ENCODE peak calls at places on chromosomes 3 and 15, in nine cellular contexts. I, Z, W, O, C, T, G, V and A are unnamed samples.

GRCh38 chr3:4233488-4233887 is 69.7 kb upstream of the SETMAR start:
- DNase-seq in I (no peak), V (no peak), T (no peak), G (no peak), O (no peak), W (no peak), Z (no peak), C (no peak), A (no peak)

GRCh38 chr3:128421439-128421836 is 45.3 kb downstream of the DNAJB8 start:
- DNase-seq in O (no peak), G (no peak), C (no peak), W (peak), V (no peak), Z (no peak), I (no peak), T (no peak), A (no peak)

GRCh38 chr3:151197981-151198767 is 4.8 kb downstream of the GPR171 start:
- DNase-seq in W (no peak), V (no peak), C (no peak), Z (no peak), O (no peak), T (no peak), G (no peak), I (no peak), A (no peak)

GRCh38 chr3:32681811-32682210 is 3.2 kb upstream of the CNOT10 start:
- DNase-seq in O (no peak), C (no peak), W (no peak), G (no peak), V (no peak), I (no peak), T (no peak), Z (no peak), A (no peak)

GRCh38 chr3:45938858-45939257 is 4.4 kb upstream of the CXCR6 start:
- DNase-seq in W (peak), G (peak), T (peak), Z (peak), O (peak), I (peak), V (peak), C (peak), A (no peak)

GRCh38 chr3:179671709-179672337 is 19.0 kb downstream of the USP13 start:
- DNase-seq in W (no peak), G (no peak), C (no peak), O (no peak), I (no peak), T (no peak), V (no peak), Z (no peak), A (no peak)

GRCh38 chr3:82815417-82816058 is 1054.1 kb upstream of the GBE1 start:
- DNase-seq in C (no peak), Z (no peak), I (no peak), T (no peak), V (no peak), G (no peak), W (no peak), O (no peak), A (no peak)

GRCh38 chr15:59327942-59328341 is 44.7 kb downstream of the MYO1E start:
- DNase-seq in W (no peak), G (no peak), T (no peak), V (no peak), C (no peak), I (no peak), Z (no peak), O (no peak), A (no peak)

GRCh38 chr15:22951381-22952280 is 28.5 kb downstream of the CYFIP1 start:
- DNase-seq in V (no peak), G (no peak), T (no peak), O (no peak), Z (no peak), W (no peak), C (no peak), I (no peak), A (no peak)

GRCh38 chr3:161475905-161476304 is 20.7 kb upstream of the OTOL1 start:
- DNase-seq in T (no peak), V (no peak), Z (no peak), G (no peak), W (no peak), I (no peak), O (no peak), C (no peak), A (no peak)

GRCh38 chr15:79724804-79725203 is 172.0 kb downstream of the MTHFS start:
- DNase-seq in O (no peak), C (no peak), I (no peak), Z (no peak), V (no peak), G (no peak), T (no peak), W (no peak), A (no peak)

GRCh38 chr15:89740137-89740536 is 10.9 kb downstream of the MESP1 start:
- DNase-seq in T (peak), O (peak), G (no peak), Z (no peak), I (peak), W (no peak), V (peak), C (peak), A (no peak)

GRCh38 chr3:58973796-58974195 is 76.0 kb downstream of the CFAP20DC start:
- DNase-seq in W (no peak), V (no peak), O (no peak), G (no peak), I (no peak), C (no peak), Z (no peak), T (no peak), A (no peak)

GRCh38 chr15:47485419-47485818 is 231.9 kb upstream of the SEMA6D start:
- DNase-seq in I (no peak), Z (no peak), W (no peak), T (no peak), V (no peak), O (no peak), G (no peak), C (no peak), A (no peak)

GRCh38 chr3:38457111-38458003 is 3.7 kb downstream of the ACVR2B start:
- DNase-seq in I (no peak), O (no peak), W (no peak), Z (no peak), V (no peak), T (no peak), C (no peak), G (no peak), A (no peak)

GRCh38 chr3:113000691-113001090 is 9.9 kb downstream of the GTPBP8 start:
- DNase-seq in O (no peak), W (no peak), I (no peak), C (no peak), G (no peak), Z (no peak), V (no peak), T (no peak), A (no peak)

GRCh38 chr15:69557340-69558137 is 104.9 kb downstream of the RPLP1 start:
- DNase-seq in G (no peak), O (no peak), W (no peak), Z (no peak), T (peak), I (no peak), V (peak), C (peak), A (no peak)

GRCh38 chr15:92035961-92036360 is 182.5 kb downstream of the SLCO3A1 start:
- DNase-seq in T (no peak), I (no peak), V (no peak), O (no peak), C (no peak), Z (no peak), G (no peak), W (no peak), A (no peak)

GRCh38 chr3:33438284-33438668 is 1.9 kb downstream of the UBP1 start:
- DNase-seq in C (no peak), G (no peak), O (no peak), T (no peak), Z (no peak), I (no peak), W (no peak), V (no peak), A (no peak)

GRCh38 chr3:107392549-107393165 is 15.4 kb downstream of the CCDC54 start:
- DNase-seq in I (no peak), V (no peak), W (no peak), T (peak), Z (no peak), O (no peak), G (no peak), C (no peak), A (no peak)

GRCh38 chr3:182740710-182741109 is 52.6 kb upstream of the ATP11B start:
- DNase-seq in I (no peak), G (no peak), C (no peak), Z (no peak), W (no peak), O (no peak), V (no peak), T (peak), A (no peak)

GRCh38 chr3:69948246-69948862 is 51.2 kb upstream of the SAMMSON start:
- DNase-seq in C (peak), Z (no peak), O (no peak), I (no peak), V (peak), G (no peak), W (no peak), T (peak), A (no peak)

GRCh38 chr3:71447803-71448202 is 135.7 kb downstream of the FOXP1 start:
- DNase-seq in W (no peak), Z (no peak), G (no peak), C (no peak), T (no peak), V (no peak), I (no peak), O (no peak), A (no peak)

GRCh38 chr3:115438799-115439198 is 184.5 kb upstream of the GAP43 start:
- DNase-seq in G (no peak), Z (no peak), I (no peak), O (no peak), V (no peak), W (no peak), T (no peak), C (no peak), A (no peak)